ENCODE peak calls at places on chromosomes 3 and 15, in four cellular contexts. S is stomach, U is sigmoid colon, B is GM12891. O is an unnamed sample.

GRCh38 chr3:55013145-55013544 is 85.3 kb upstream of the LRTM1 start:
- DNase-seq in U (no peak), B (no peak), S (no peak), O (no peak)

GRCh38 chr3:165903885-165904284 is 66.7 kb upstream of the BCHE start:
- DNase-seq in S (no peak), U (no peak), B (no peak), O (no peak)

GRCh38 chr3:119175869-119176756 is 2.7 kb downstream of the UPK1B start:
- DNase-seq in B (no peak), U (no peak), S (peak; percentile 46), O (no peak)

GRCh38 chr15:70856177-70856883 is 2.4 kb upstream of the LARP6 start:
- DNase-seq in B (no peak), U (no peak), S (no peak), O (no peak)

GRCh38 chr3:84108442-84108971 is 850.3 kb upstream of the CADM2 start:
- DNase-seq in U (no peak), B (no peak), S (no peak), O (no peak)

GRCh38 chr3:36876181-36876936 is 68.5 kb downstream of the TRANK1 start:
- DNase-seq in S (no peak), U (no peak), B (peak; percentile 33), O (no peak)

GRCh38 chr3:172223870-172224269 is 184.5 kb downstream of the FNDC3B start:
- DNase-seq in S (no peak), B (no peak), U (no peak), O (no peak)

GRCh38 chr3:194937751-194938358 is 252.2 kb downstream of the FAM43A start:
- DNase-seq in U (no peak), S (no peak), B (no peak), O (no peak)

GRCh38 chr3:192917508-192918274 is at the start of gene MB21D2:
- DNase-seq in S (peak; percentile 69), U (peak; percentile 89), B (peak; percentile 78), O (peak; percentile 43)

GRCh38 chr3:73753985-73754384 is 129.2 kb upstream of the PDZRN3 start:
- DNase-seq in U (no peak), B (no peak), S (peak; percentile 27), O (no peak)

GRCh38 chr3:73762855-73763254 is 138.1 kb upstream of the PDZRN3 start:
- DNase-seq in S (no peak), B (no peak), U (no peak), O (no peak)

GRCh38 chr3:73759290-73759689 is 134.5 kb upstream of the PDZRN3 start:
- DNase-seq in U (no peak), S (no peak), B (no peak), O (no peak)
- TF ChIP-seq POLR2AphosphoS5 in U (peak; percentile 49), S (no peak), B (no peak), O (no peak)

DNA sequence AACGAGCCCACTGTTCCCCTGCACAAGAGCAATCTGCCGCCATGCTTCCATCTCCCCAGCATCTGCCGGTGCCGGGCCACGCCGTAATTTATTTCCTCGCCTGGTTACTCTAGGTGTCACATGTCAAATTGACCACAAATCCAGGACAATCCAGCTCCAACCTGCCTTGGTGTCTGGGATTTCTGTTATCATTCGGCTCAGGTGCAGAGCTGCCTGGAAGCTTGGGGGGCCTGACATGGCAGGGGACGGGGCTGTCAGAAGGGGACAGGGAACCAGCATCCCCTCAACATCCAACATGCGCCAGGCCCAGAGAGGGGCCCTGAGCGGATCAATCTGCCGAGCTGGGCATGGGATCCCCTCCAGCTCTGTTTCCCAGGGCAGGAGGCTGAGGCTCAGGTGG is 47.9 kb downstream of the HMCES start:
- DNase-seq in S (no peak), B (no peak), U (no peak), O (no peak)
- TF ChIP-seq POLR2AphosphoS5 in S (no peak), B (no peak), U (no peak), O (no peak)

DNA sequence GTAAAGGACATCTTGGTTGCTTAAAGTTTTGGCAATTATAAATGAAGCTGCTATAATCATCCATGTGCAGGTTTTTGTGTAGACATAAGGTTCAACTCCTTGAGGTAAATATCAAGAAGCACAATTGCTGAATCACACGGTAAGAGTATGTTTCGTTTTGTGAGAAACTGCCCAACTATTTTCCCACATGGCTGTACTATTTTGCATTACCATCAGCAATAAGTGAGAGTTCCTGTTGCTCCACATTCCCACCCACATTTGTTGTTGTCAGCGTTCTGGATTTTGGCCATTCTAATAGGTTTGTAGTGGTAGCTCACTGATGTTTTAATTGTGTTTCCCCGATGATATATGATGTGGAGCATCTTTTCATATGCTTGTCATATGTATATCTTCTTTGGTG is 118.5 kb upstream of the KCNMB2 start:
- DNase-seq in S (no peak), U (no peak), B (no peak), O (no peak)
- TF ChIP-seq POLR2AphosphoS5 in S (no peak), U (no peak), B (no peak), O (no peak)

DNA sequence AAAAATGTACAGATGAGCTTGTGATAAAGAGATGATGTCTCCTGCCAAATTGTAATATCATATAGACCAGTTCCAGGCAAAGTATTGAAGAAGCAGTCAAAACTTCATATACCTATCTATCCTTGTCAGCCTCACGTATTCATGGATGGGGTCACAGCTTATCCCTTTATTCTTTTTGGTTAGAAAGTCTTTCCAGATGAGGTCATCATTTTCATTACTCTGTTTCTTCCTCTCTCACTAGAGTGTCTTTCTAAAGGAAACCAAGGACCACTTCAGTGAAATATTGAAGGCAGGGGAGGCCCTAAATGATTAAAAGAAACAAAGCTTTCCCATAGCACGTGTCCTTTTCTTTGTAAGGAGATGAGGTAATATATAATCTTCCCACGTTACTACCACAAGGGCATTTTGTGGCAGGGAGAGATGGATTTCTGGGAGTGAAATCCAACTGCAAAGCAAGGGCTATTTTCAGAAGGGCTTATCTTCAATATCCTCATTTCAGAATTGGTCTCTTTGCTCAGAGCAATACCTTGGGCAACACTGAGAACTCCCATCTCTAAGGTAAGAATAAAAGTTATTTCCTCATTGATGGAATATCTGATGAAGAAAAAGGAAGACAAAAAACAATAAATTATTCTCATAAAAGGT is 260.2 kb downstream of the TIGIT start:
- DNase-seq in B (no peak), U (no peak), S (no peak), O (no peak)
- TF ChIP-seq POLR2AphosphoS5 in B (no peak), U (no peak), S (no peak), O (no peak)

GRCh38 chr15:49495993-49496747 is 73.1 kb downstream of the FGF7 start:
- DNase-seq in S (no peak), B (no peak), U (no peak), O (no peak)

GRCh38 chr15:49490963-49491362 is 67.9 kb downstream of the FGF7 start:
- DNase-seq in U (no peak), B (no peak), S (no peak), O (no peak)

GRCh38 chr15:49494842-49495241 is 71.8 kb downstream of the FGF7 start:
- DNase-seq in U (no peak), B (no peak), S (no peak), O (no peak)

GRCh38 chr15:49492151-49492550 is 69.1 kb downstream of the FGF7 start:
- DNase-seq in B (no peak), S (no peak), U (no peak), O (no peak)

DNA sequence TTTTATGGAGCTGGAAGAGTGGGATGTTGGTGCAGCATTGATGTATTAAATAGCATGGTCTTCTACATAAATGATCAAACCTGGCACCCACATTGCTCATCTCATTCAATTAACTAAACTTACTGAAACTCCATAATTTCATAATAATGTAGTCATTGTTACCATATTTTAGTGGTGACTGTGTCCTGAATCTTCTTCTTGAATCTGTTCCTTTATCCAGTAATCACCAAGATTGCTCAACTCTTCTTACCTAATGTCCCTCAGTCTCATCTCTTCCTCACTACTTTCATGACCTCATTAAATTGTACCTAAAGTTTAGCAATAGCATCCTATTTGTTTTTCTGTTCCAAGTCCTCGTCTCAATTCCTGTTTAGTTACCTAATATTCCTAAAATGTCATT is 69.8 kb downstream of the FGF7 start:
- DNase-seq in S (no peak), U (no peak), B (no peak), O (no peak)
- TF ChIP-seq POLR2AphosphoS5 in S (peak; percentile 10), U (peak; percentile 45), B (no peak), O (no peak)

GRCh38 chr3:102444101-102444500 is 9.3 kb downstream of the ZPLD1 start:
- DNase-seq in S (no peak), B (no peak), U (no peak), O (no peak)
- TF ChIP-seq POLR2AphosphoS5 in S (no peak), B (no peak), U (no peak), O (no peak)

GRCh38 chr3:185730550-185730949 is 94.3 kb downstream of the IGF2BP2 start:
- DNase-seq in U (no peak), S (no peak), B (no peak), O (no peak)

GRCh38 chr3:185727873-185728272 is 97.0 kb downstream of the IGF2BP2 start:
- DNase-seq in U (no peak), S (no peak), B (no peak), O (no peak)

GRCh38 chr3:185728630-185729334 is 96.1 kb downstream of the IGF2BP2 start:
- DNase-seq in S (no peak), U (no peak), B (no peak), O (no peak)

GRCh38 chr3:185726254-185726967 is 98.4 kb downstream of the IGF2BP2 start:
- DNase-seq in S (no peak), U (no peak), B (no peak), O (no peak)

DNA sequence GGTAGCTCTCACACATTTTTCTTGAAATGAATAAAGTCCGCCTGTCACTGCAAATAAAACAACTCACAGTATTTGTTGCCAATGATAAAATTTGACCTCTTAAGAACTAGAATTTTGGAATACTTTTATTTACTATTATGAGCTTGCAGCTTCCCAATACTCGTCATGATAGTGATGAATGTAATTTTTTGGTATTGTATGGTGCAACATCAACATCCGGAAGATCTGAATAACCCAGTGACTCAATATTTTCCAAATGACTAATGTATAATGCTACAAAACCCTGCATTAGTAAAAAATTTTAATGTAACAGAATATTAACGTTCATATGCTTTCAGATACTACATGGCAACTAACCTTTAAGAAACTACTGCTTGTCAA is 95.5 kb downstream of the IGF2BP2 start:
- DNase-seq in S (no peak), B (no peak), U (no peak), O (no peak)
- TF ChIP-seq POLR2AphosphoS5 in S (no peak), B (no peak), U (no peak), O (no peak)

GRCh38 chr3:65490132-65490531 is 548.6 kb downstream of the MAGI1 start:
- DNase-seq in B (no peak), S (no peak), U (no peak), O (no peak)
- TF ChIP-seq POLR2AphosphoS5 in B (no peak), S (no peak), U (no peak), O (no peak)

DNA sequence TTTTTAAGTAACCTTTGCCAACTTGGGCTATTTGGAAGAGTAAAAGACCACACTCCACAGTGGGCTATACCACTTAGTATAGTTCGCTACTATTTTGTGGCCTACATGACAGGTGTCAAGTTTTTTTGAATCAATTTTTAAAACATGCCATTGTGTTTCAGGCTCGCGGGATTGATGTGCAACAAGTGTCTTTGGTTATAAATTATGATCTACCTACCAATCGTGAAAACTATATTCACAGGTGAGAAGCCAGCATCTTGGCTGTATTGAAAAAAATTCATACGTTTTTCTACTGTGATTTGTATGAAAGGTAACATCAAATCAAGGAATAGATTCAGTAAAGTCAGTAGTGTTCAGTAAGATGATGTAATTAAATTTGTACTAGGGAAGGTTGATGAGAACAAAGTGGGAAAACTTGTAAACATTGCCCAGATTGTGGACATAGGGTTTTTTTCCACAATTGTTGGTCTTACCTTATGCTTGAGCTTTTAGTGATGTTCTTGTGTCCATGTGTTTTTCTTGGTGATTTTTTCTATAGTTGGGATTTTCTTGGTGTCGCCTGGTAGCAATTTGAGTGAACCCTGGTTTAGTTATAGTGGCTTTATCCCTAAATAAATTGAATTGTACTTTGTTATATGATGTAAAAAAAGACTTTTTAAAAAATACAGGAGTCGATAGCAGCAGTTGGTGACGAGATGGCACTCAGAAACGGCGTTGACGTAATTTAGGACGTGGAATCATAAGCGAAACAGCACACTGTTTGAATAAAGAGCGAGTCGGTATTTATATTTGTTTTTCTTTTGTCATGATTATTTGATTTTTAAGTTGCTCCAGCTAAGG is 4.5 kb downstream of the EIF4A2 start:
- DNase-seq in B (no peak), U (no peak), S (no peak), O (no peak)
- TF ChIP-seq POLR2AphosphoS5 in B (no peak), U (no peak), S (no peak), O (no peak)

O was measured in breast epithelium.